ENCODE peak calls at places on chromosomes 4 and X, in ten cellular contexts. One of them, this sample, is unnamed.
A peak's percentile ranks its signal among the peaks of the same experiment; 100 is the strongest.

GRCh38 chrX:129634541-129634940 is 20.2 kb downstream of the APLN start:
- DNase-seq in PC-3: no peak
- DNase-seq in endodermal cell: no peak
- DNase-seq in GM23338: peak; percentile 66
- DNase-seq in tibial nerve: no peak
- DNase-seq in uterus: no peak
- DNase-seq in prostate gland: no peak
- DNase-seq in left ventricle myocardium inferior: no peak
- DNase-seq in colonic mucosa: no peak
- DNase-seq in stomach: no peak
- DNase-seq in this sample: no peak

GRCh38 chr4:8215001-8215427 is 15.9 kb downstream of the SH3TC1 start:
- DNase-seq in PC-3: no peak
- DNase-seq in endodermal cell: no peak
- DNase-seq in GM23338: no peak
- DNase-seq in tibial nerve: no peak
- DNase-seq in uterus: peak; percentile 50
- DNase-seq in prostate gland: peak; percentile 62
- DNase-seq in left ventricle myocardium inferior: no peak
- DNase-seq in colonic mucosa: no peak
- DNase-seq in stomach: peak; percentile 73
- DNase-seq in this sample: no peak

GRCh38 chr4:121784975-121785374 is 16.1 kb upstream of the EXOSC9 start:
- DNase-seq in PC-3: peak; percentile 77
- DNase-seq in endodermal cell: no peak
- DNase-seq in GM23338: no peak
- DNase-seq in tibial nerve: no peak
- DNase-seq in uterus: no peak
- DNase-seq in prostate gland: no peak
- DNase-seq in left ventricle myocardium inferior: no peak
- DNase-seq in colonic mucosa: no peak
- DNase-seq in stomach: no peak
- DNase-seq in this sample: no peak

GRCh38 chrX:108735680-108736508 is 469 bp downstream of the IRS4 start:
- DNase-seq in PC-3: no peak
- DNase-seq in endodermal cell: no peak
- DNase-seq in GM23338: no peak
- DNase-seq in tibial nerve: no peak
- DNase-seq in uterus: no peak
- DNase-seq in prostate gland: no peak
- DNase-seq in left ventricle myocardium inferior: no peak
- DNase-seq in colonic mucosa: no peak
- DNase-seq in stomach: no peak
- DNase-seq in this sample: no peak

GRCh38 chr4:26877417-26877816 is 16.8 kb downstream of the STIM2 start:
- DNase-seq in PC-3: no peak
- DNase-seq in endodermal cell: no peak
- DNase-seq in GM23338: no peak
- DNase-seq in tibial nerve: no peak
- DNase-seq in uterus: no peak
- DNase-seq in prostate gland: no peak
- DNase-seq in left ventricle myocardium inferior: no peak
- DNase-seq in colonic mucosa: no peak
- DNase-seq in stomach: no peak
- DNase-seq in this sample: no peak

GRCh38 chrX:45697591-45697990 is 496.9 kb upstream of the DIPK2B start:
- DNase-seq in PC-3: peak; percentile 81
- DNase-seq in endodermal cell: no peak
- DNase-seq in GM23338: no peak
- DNase-seq in tibial nerve: no peak
- DNase-seq in uterus: peak; percentile 15
- DNase-seq in prostate gland: no peak
- DNase-seq in left ventricle myocardium inferior: no peak
- DNase-seq in colonic mucosa: no peak
- DNase-seq in stomach: no peak
- DNase-seq in this sample: no peak

GRCh38 chrX:132127748-132128147 is at the start of gene FRMD7:
- DNase-seq in PC-3: no peak
- DNase-seq in endodermal cell: no peak
- DNase-seq in GM23338: no peak
- DNase-seq in tibial nerve: no peak
- DNase-seq in uterus: peak; percentile 39
- DNase-seq in prostate gland: no peak
- DNase-seq in left ventricle myocardium inferior: no peak
- DNase-seq in colonic mucosa: no peak
- DNase-seq in stomach: no peak
- DNase-seq in this sample: no peak

GRCh38 chrX:10165580-10166247 is 8.9 kb downstream of the CLCN4 start:
- DNase-seq in PC-3: no peak
- DNase-seq in endodermal cell: no peak
- DNase-seq in GM23338: no peak
- DNase-seq in tibial nerve: no peak
- DNase-seq in uterus: no peak
- DNase-seq in prostate gland: no peak
- DNase-seq in left ventricle myocardium inferior: no peak
- DNase-seq in colonic mucosa: no peak
- DNase-seq in stomach: peak; percentile 38
- DNase-seq in this sample: no peak

GRCh38 chr4:138487217-138487616 is 245.1 kb upstream of the SLC7A11 start:
- DNase-seq in PC-3: no peak
- DNase-seq in endodermal cell: no peak
- DNase-seq in GM23338: no peak
- DNase-seq in tibial nerve: no peak
- DNase-seq in uterus: no peak
- DNase-seq in prostate gland: no peak
- DNase-seq in left ventricle myocardium inferior: no peak
- DNase-seq in colonic mucosa: no peak
- DNase-seq in stomach: no peak
- DNase-seq in this sample: no peak

GRCh38 chr4:138039010-138039409 is 203.1 kb downstream of the SLC7A11 start:
- DNase-seq in PC-3: no peak
- DNase-seq in endodermal cell: no peak
- DNase-seq in GM23338: no peak
- DNase-seq in tibial nerve: no peak
- DNase-seq in uterus: no peak
- DNase-seq in prostate gland: no peak
- DNase-seq in left ventricle myocardium inferior: no peak
- DNase-seq in colonic mucosa: no peak
- DNase-seq in stomach: no peak
- DNase-seq in this sample: no peak

GRCh38 chr4:122744229-122744628 is 11.7 kb downstream of the BBS12 start:
- DNase-seq in PC-3: no peak
- DNase-seq in endodermal cell: no peak
- DNase-seq in GM23338: no peak
- DNase-seq in tibial nerve: no peak
- DNase-seq in uterus: no peak
- DNase-seq in prostate gland: no peak
- DNase-seq in left ventricle myocardium inferior: no peak
- DNase-seq in colonic mucosa: no peak
- DNase-seq in stomach: no peak
- DNase-seq in this sample: no peak

GRCh38 chr4:181908168-181908567 is 335.0 kb upstream of the TENM3 start:
- DNase-seq in PC-3: no peak
- DNase-seq in endodermal cell: no peak
- DNase-seq in GM23338: no peak
- DNase-seq in tibial nerve: no peak
- DNase-seq in uterus: no peak
- DNase-seq in prostate gland: no peak
- DNase-seq in left ventricle myocardium inferior: no peak
- DNase-seq in colonic mucosa: no peak
- DNase-seq in stomach: no peak
- DNase-seq in this sample: no peak

GRCh38 chr4:1493540-1494287 is 87.5 kb upstream of the NKX1-1 start:
- DNase-seq in PC-3: no peak
- DNase-seq in endodermal cell: no peak
- DNase-seq in GM23338: no peak
- DNase-seq in tibial nerve: no peak
- DNase-seq in uterus: no peak
- DNase-seq in prostate gland: no peak
- DNase-seq in left ventricle myocardium inferior: no peak
- DNase-seq in colonic mucosa: no peak
- DNase-seq in stomach: no peak
- DNase-seq in this sample: no peak

GRCh38 chrX:40097492-40098263 is at the start of gene BCOR:
- DNase-seq in PC-3: peak; percentile 62
- DNase-seq in endodermal cell: peak; percentile 91
- DNase-seq in GM23338: peak; percentile 70
- DNase-seq in tibial nerve: no peak
- DNase-seq in uterus: peak; percentile 76
- DNase-seq in prostate gland: peak; percentile 65
- DNase-seq in left ventricle myocardium inferior: peak; percentile 73
- DNase-seq in colonic mucosa: peak; percentile 81
- DNase-seq in stomach: peak; percentile 77
- DNase-seq in this sample: peak; percentile 74

GRCh38 chr4:23775694-23776093 is 114.2 kb downstream of the PPARGC1A start:
- DNase-seq in PC-3: peak; percentile 11
- DNase-seq in endodermal cell: peak; percentile 65
- DNase-seq in GM23338: no peak
- DNase-seq in tibial nerve: no peak
- DNase-seq in uterus: no peak
- DNase-seq in prostate gland: peak; percentile 8
- DNase-seq in left ventricle myocardium inferior: no peak
- DNase-seq in colonic mucosa: peak; percentile 37
- DNase-seq in stomach: peak; percentile 45
- DNase-seq in this sample: no peak

GRCh38 chr4:7365472-7366179 is 69.1 kb downstream of the PSAPL1 start:
- DNase-seq in PC-3: no peak
- DNase-seq in endodermal cell: no peak
- DNase-seq in GM23338: no peak
- DNase-seq in tibial nerve: no peak
- DNase-seq in uterus: no peak
- DNase-seq in prostate gland: peak; percentile 88
- DNase-seq in left ventricle myocardium inferior: peak; percentile 53
- DNase-seq in colonic mucosa: no peak
- DNase-seq in stomach: no peak
- DNase-seq in this sample: no peak

GRCh38 chr4:2831611-2832308 is 11.9 kb upstream of the ADD1 start:
- DNase-seq in PC-3: no peak
- DNase-seq in endodermal cell: peak; percentile 35
- DNase-seq in GM23338: no peak
- DNase-seq in tibial nerve: peak; percentile 10
- DNase-seq in uterus: no peak
- DNase-seq in prostate gland: no peak
- DNase-seq in left ventricle myocardium inferior: peak; percentile 14
- DNase-seq in colonic mucosa: no peak
- DNase-seq in stomach: peak; percentile 22
- DNase-seq in this sample: no peak

GRCh38 chr4:37976513-37976912 is 16.3 kb downstream of the PTTG2 start:
- DNase-seq in PC-3: no peak
- DNase-seq in endodermal cell: no peak
- DNase-seq in GM23338: no peak
- DNase-seq in tibial nerve: no peak
- DNase-seq in uterus: no peak
- DNase-seq in prostate gland: no peak
- DNase-seq in left ventricle myocardium inferior: no peak
- DNase-seq in colonic mucosa: no peak
- DNase-seq in stomach: no peak
- DNase-seq in this sample: no peak
- H3K4me3 ChIP-seq in PC-3: no peak overlapping the region
- H3K4me3 ChIP-seq in endodermal cell: peak overlapping the region; percentile 70
- H3K4me3 ChIP-seq in GM23338: peak overlapping the region; percentile 55
- H3K4me3 ChIP-seq in tibial nerve: peak overlapping the region; percentile 57
- H3K4me3 ChIP-seq in uterus: peak overlapping the region; percentile 39
- H3K4me3 ChIP-seq in prostate gland: peak overlapping the region; percentile 65
- H3K4me3 ChIP-seq in left ventricle myocardium inferior: peak overlapping the region; percentile 94
- H3K4me3 ChIP-seq in colonic mucosa: peak overlapping the region; percentile 76
- H3K4me3 ChIP-seq in stomach: peak overlapping the region; percentile 66
- H3K4me3 ChIP-seq in this sample: peak overlapping the region; percentile 52

DNA sequence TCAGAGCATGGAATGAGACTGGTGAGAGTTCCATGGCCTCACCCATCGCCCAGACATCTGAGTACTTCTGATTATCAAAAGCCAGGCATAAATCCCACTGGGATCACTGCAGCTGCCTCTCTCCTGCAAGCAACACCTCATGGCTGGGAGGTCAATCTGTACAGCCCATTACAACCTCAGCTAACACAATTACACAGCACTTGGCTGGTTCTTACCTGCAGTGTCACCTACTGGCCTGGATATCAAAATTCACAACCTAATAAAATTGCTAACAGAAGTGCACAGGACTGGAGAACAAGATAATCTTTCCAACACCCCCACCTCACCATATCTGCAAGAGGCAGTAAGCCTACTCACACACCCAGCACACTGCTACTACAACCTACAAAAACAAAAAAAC is 341.7 kb upstream of the NDST3 start:
- DNase-seq in PC-3: peak; percentile 3
- DNase-seq in endodermal cell: no peak
- DNase-seq in GM23338: no peak
- DNase-seq in tibial nerve: no peak
- DNase-seq in uterus: no peak
- DNase-seq in prostate gland: no peak
- DNase-seq in left ventricle myocardium inferior: no peak
- DNase-seq in colonic mucosa: no peak
- DNase-seq in stomach: no peak
- DNase-seq in this sample: no peak
- TF ChIP-seq CTCF in PC-3: no peak
- TF ChIP-seq CTCF in endodermal cell: peak; percentile 27
- TF ChIP-seq CTCF in GM23338: peak; percentile 45
- TF ChIP-seq CTCF in tibial nerve: no peak
- TF ChIP-seq CTCF in uterus: no peak
- TF ChIP-seq CTCF in prostate gland: no peak
- TF ChIP-seq CTCF in left ventricle myocardium inferior: no peak
- TF ChIP-seq CTCF in colonic mucosa: no peak
- TF ChIP-seq CTCF in stomach: no peak
- TF ChIP-seq CTCF in this sample: no peak

GRCh38 chr4:76168688-76169087 is 20.5 kb upstream of the NUP54 start:
- DNase-seq in PC-3: no peak
- DNase-seq in endodermal cell: no peak
- DNase-seq in GM23338: no peak
- DNase-seq in tibial nerve: no peak
- DNase-seq in uterus: no peak
- DNase-seq in prostate gland: no peak
- DNase-seq in left ventricle myocardium inferior: no peak
- DNase-seq in colonic mucosa: no peak
- DNase-seq in stomach: no peak
- DNase-seq in this sample: no peak
- H3K36me3 ChIP-seq in PC-3: peaks cover 9% of the 10 kb centered on the region
- H3K36me3 ChIP-seq in endodermal cell: peaks cover 37% of the 10 kb centered on the region
- H3K36me3 ChIP-seq in GM23338: no peaks in the 10 kb centered on the region
- H3K36me3 ChIP-seq in tibial nerve: peaks cover 19% of the 10 kb centered on the region
- H3K36me3 ChIP-seq in uterus: no peaks in the 10 kb centered on the region
- H3K36me3 ChIP-seq in prostate gland: no peaks in the 10 kb centered on the region
- H3K36me3 ChIP-seq in left ventricle myocardium inferior: peaks cover 94% of the 10 kb centered on the region
- H3K36me3 ChIP-seq in colonic mucosa: peaks cover 8% of the 10 kb centered on the region
- H3K36me3 ChIP-seq in stomach: peaks cover 100% of the 10 kb centered on the region
- H3K36me3 ChIP-seq in this sample: peaks cover 7% of the 10 kb centered on the region

DNA sequence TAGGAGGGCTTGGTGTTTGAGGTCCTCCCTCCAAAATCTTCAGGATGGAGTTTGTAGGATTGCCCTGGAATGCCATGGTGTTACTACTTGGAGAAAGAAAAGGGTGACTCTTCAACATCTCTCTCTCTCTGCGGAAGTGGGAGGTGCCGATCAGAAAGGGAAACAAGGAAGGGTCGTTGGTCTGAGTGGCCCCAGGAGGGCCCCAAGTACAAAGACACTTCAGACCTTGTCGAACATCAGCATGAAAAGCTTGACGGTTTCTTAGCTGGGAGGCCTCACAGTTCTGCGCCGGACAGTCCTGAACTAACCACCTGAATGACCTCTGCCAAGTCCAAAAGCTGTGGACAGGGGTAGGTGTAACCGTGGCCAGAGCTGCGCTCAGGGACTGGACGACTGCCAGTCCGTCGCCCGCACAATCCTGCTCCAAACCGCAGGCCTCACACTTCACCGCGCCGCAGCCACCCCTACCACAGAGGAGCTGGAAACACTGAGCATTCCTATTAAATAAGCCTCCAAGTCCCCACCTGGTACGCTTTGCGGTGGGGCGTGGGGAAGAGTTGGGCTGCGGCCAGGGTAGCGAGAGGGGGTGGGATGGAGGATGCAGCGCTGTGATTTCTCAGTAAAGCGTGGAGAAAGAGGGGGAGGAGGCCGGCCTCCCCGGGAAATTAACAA is 540 bp upstream of the GSX2 start:
- DNase-seq in PC-3: no peak
- DNase-seq in endodermal cell: peak; percentile 76
- DNase-seq in GM23338: peak; percentile 67
- DNase-seq in tibial nerve: no peak
- DNase-seq in uterus: no peak
- DNase-seq in prostate gland: no peak
- DNase-seq in left ventricle myocardium inferior: no peak
- DNase-seq in colonic mucosa: no peak
- DNase-seq in stomach: no peak
- DNase-seq in this sample: no peak
- H3K4me3 ChIP-seq in PC-3: peak overlapping the region; percentile 71
- H3K4me3 ChIP-seq in endodermal cell: peak overlapping the region; percentile 44
- H3K4me3 ChIP-seq in GM23338: peak overlapping the region; percentile 62
- H3K4me3 ChIP-seq in tibial nerve: peak overlapping the region; percentile 12
- H3K4me3 ChIP-seq in uterus: no peak overlapping the region
- H3K4me3 ChIP-seq in prostate gland: no peak overlapping the region
- H3K4me3 ChIP-seq in left ventricle myocardium inferior: peak overlapping the region; percentile 60
- H3K4me3 ChIP-seq in colonic mucosa: no peak overlapping the region
- H3K4me3 ChIP-seq in stomach: peak overlapping the region; percentile 47
- H3K4me3 ChIP-seq in this sample: no peak overlapping the region

This sample was measured in GM06990.